ENCODE peak calls at places on chromosomes 3 and 15, in four cellular contexts. One of them, this sample, is unnamed.

GRCh38 chr3:111859061-111859973 is at the start of gene PHLDB2:
- DNase-seq in ovary: peak; percentile 75
- DNase-seq in small intestine: peak; percentile 57
- DNase-seq in spleen: peak; percentile 91
- DNase-seq in this sample: peak; percentile 93

GRCh38 chr3:38109580-38110313 is 27.2 kb downstream of the ACAA1 start:
- DNase-seq in ovary: no peak
- DNase-seq in small intestine: no peak
- DNase-seq in spleen: peak; percentile 68
- DNase-seq in this sample: no peak

GRCh38 chr3:133489466-133490085 is 83.9 kb upstream of the CDV3 start:
- DNase-seq in ovary: no peak
- DNase-seq in small intestine: no peak
- DNase-seq in spleen: no peak
- DNase-seq in this sample: peak; percentile 64

GRCh38 chr3:89690649-89691048 is 583.2 kb downstream of the EPHA3 start:
- DNase-seq in ovary: no peak
- DNase-seq in small intestine: no peak
- DNase-seq in spleen: no peak
- DNase-seq in this sample: peak; percentile 1

GRCh38 chr3:128296469-128297251 is 143.4 kb downstream of the EEFSEC start:
- DNase-seq in ovary: no peak
- DNase-seq in small intestine: no peak
- DNase-seq in spleen: no peak
- DNase-seq in this sample: no peak

GRCh38 chr3:126926684-126927404 is 56.1 kb upstream of the PLXNA1 start:
- DNase-seq in ovary: peak; percentile 80
- DNase-seq in small intestine: no peak
- DNase-seq in spleen: peak; percentile 71
- DNase-seq in this sample: no peak

GRCh38 chr15:60208708-60209107 is 189.1 kb downstream of the ANXA2 start:
- DNase-seq in ovary: no peak
- DNase-seq in small intestine: no peak
- DNase-seq in spleen: no peak
- DNase-seq in this sample: no peak

GRCh38 chr15:75104804-75105557 is 81.6 kb downstream of the PPCDC start:
- DNase-seq in ovary: no peak
- DNase-seq in small intestine: peak; percentile 31
- DNase-seq in spleen: no peak
- DNase-seq in this sample: no peak

GRCh38 chr3:129735638-129736037 is 129.2 kb upstream of the PLXND1 start:
- DNase-seq in ovary: no peak
- DNase-seq in small intestine: no peak
- DNase-seq in spleen: no peak
- DNase-seq in this sample: no peak

GRCh38 chr3:187197255-187197654 is at the start of gene RTP1:
- DNase-seq in ovary: no peak
- DNase-seq in small intestine: no peak
- DNase-seq in spleen: no peak
- DNase-seq in this sample: peak; percentile 71

GRCh38 chr3:82815417-82816058 is 1054.1 kb upstream of the GBE1 start:
- DNase-seq in ovary: no peak
- DNase-seq in small intestine: no peak
- DNase-seq in spleen: peak; percentile 66
- DNase-seq in this sample: no peak

GRCh38 chr3:89571707-89572106 is 464.3 kb downstream of the EPHA3 start:
- DNase-seq in ovary: no peak
- DNase-seq in small intestine: no peak
- DNase-seq in spleen: no peak
- DNase-seq in this sample: no peak

GRCh38 chr3:99895106-99895705 is 77.5 kb downstream of the CMSS1 start:
- DNase-seq in ovary: no peak
- DNase-seq in small intestine: no peak
- DNase-seq in spleen: no peak
- DNase-seq in this sample: no peak

GRCh38 chr15:52103217-52104207 is 9.1 kb downstream of the BCL2L10 start:
- DNase-seq in ovary: peak; percentile 77
- DNase-seq in small intestine: no peak
- DNase-seq in spleen: no peak
- DNase-seq in this sample: no peak

GRCh38 chr3:165256554-165256953 is 60.4 kb upstream of the SLITRK3 start:
- DNase-seq in ovary: no peak
- DNase-seq in small intestine: no peak
- DNase-seq in spleen: no peak
- DNase-seq in this sample: no peak

GRCh38 chr3:12854550-12854949 is 13.2 kb upstream of the RPL32 start:
- DNase-seq in ovary: no peak
- DNase-seq in small intestine: no peak
- DNase-seq in spleen: no peak
- DNase-seq in this sample: no peak

GRCh38 chr15:97745481-97746071 is 214.9 kb upstream of the ARRDC4 start:
- DNase-seq in ovary: no peak
- DNase-seq in small intestine: peak; percentile 52
- DNase-seq in spleen: no peak
- DNase-seq in this sample: peak; percentile 81

GRCh38 chr3:127604035-127604434 is 5.8 kb downstream of the MCM2 start:
- DNase-seq in ovary: no peak
- DNase-seq in small intestine: no peak
- DNase-seq in spleen: no peak
- DNase-seq in this sample: no peak

GRCh38 chr3:99666201-99666600 is 27.8 kb downstream of the COL8A1 start:
- DNase-seq in ovary: no peak
- DNase-seq in small intestine: no peak
- DNase-seq in spleen: no peak
- DNase-seq in this sample: no peak

GRCh38 chr15:72199721-72200212 is 2.2 kb upstream of the GRAMD2A start:
- DNase-seq in ovary: peak; percentile 74
- DNase-seq in small intestine: peak; percentile 97
- DNase-seq in spleen: peak; percentile 88
- DNase-seq in this sample: peak; percentile 83

GRCh38 chr3:197749315-197749600 is 425 bp upstream of the FYTTD1 start:
- DNase-seq in ovary: no peak
- DNase-seq in small intestine: peak; percentile 43
- DNase-seq in spleen: no peak
- DNase-seq in this sample: peak; percentile 76

GRCh38 chr15:77716632-77717343 is 84.1 kb upstream of the LINGO1 start:
- DNase-seq in ovary: no peak
- DNase-seq in small intestine: no peak
- DNase-seq in spleen: no peak
- DNase-seq in this sample: peak; percentile 25

GRCh38 chr3:158489181-158489580 is 81.8 kb upstream of the MLF1 start:
- DNase-seq in ovary: no peak
- DNase-seq in small intestine: no peak
- DNase-seq in spleen: no peak
- DNase-seq in this sample: no peak

GRCh38 chr3:183259621-183260020 is 6.6 kb downstream of the B3GNT5 start:
- DNase-seq in ovary: no peak
- DNase-seq in small intestine: no peak
- DNase-seq in spleen: no peak
- DNase-seq in this sample: no peak

GRCh38 chr15:33547876-33548275 is 237.1 kb downstream of the RYR3 start:
- DNase-seq in ovary: peak; percentile 32
- DNase-seq in small intestine: no peak
- DNase-seq in spleen: no peak
- DNase-seq in this sample: peak; percentile 86

GRCh38 chr3:27357665-27358258 is 11.4 kb downstream of the NEK10 start:
- DNase-seq in ovary: peak; percentile 34
- DNase-seq in small intestine: peak; percentile 75
- DNase-seq in spleen: no peak
- DNase-seq in this sample: peak; percentile 82

GRCh38 chr15:40847225-40847961 is 3.5 kb downstream of the SPINT1 start:
- DNase-seq in ovary: no peak
- DNase-seq in small intestine: peak; percentile 100
- DNase-seq in spleen: peak; percentile 83
- DNase-seq in this sample: peak; percentile 81

GRCh38 chr3:43190682-43191081 is 84.8 kb upstream of the POMGNT2 start:
- DNase-seq in ovary: no peak
- DNase-seq in small intestine: peak; percentile 39
- DNase-seq in spleen: no peak
- DNase-seq in this sample: no peak

GRCh38 chr3:160629491-160629890 is 47.5 kb upstream of the ARL14 start:
- DNase-seq in ovary: no peak
- DNase-seq in small intestine: no peak
- DNase-seq in spleen: no peak
- DNase-seq in this sample: no peak

GRCh38 chr3:108623504-108623903 is 34.0 kb downstream of the DZIP3 start:
- DNase-seq in ovary: no peak
- DNase-seq in small intestine: no peak
- DNase-seq in spleen: peak; percentile 65
- DNase-seq in this sample: no peak

GRCh38 chr3:8516047-8516671 is 14.5 kb downstream of the LMCD1 start:
- DNase-seq in ovary: peak; percentile 45
- DNase-seq in small intestine: no peak
- DNase-seq in spleen: no peak
- DNase-seq in this sample: no peak

DNA sequence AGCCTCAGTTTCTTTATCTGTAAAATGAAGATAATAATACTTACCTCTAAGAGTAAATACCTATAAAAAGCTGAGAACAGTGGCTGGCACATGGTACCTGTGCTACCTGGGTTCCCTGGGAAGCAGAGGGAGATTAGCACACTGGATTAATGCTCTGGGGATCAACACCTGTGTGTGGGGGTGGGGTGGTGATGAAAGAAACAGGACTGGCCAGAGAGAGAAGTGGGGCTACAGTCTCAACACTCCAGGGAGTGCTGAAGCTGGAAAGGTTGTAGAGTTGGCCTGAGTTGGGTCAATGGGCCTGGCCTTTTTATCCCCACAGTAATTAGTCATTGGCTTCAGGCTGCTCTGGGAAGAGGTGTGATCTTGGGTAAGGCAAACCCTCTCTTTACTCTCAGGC is 102.5 kb downstream of the SV2B start:
- DNase-seq in ovary: no peak
- DNase-seq in small intestine: no peak
- DNase-seq in spleen: no peak
- DNase-seq in this sample: no peak
- H3K27me3 ChIP-seq in ovary: no peaks in the 10 kb centered on the region
- H3K27me3 ChIP-seq in small intestine: no peaks in the 10 kb centered on the region
- H3K27me3 ChIP-seq in spleen: peaks cover 10% of the 10 kb centered on the region
- H3K27me3 ChIP-seq in this sample: no peaks in the 10 kb centered on the region

GRCh38 chr3:16480861-16481569 is 32.5 kb downstream of the RFTN1 start:
- DNase-seq in ovary: no peak
- DNase-seq in small intestine: peak; percentile 10
- DNase-seq in spleen: no peak
- DNase-seq in this sample: peak; percentile 67

GRCh38 chr3:16477501-16477900 is 36.0 kb downstream of the RFTN1 start:
- DNase-seq in ovary: no peak
- DNase-seq in small intestine: no peak
- DNase-seq in spleen: no peak
- DNase-seq in this sample: no peak

GRCh38 chr3:16476636-16477035 is 36.9 kb downstream of the RFTN1 start:
- DNase-seq in ovary: no peak
- DNase-seq in small intestine: peak; percentile 4
- DNase-seq in spleen: no peak
- DNase-seq in this sample: no peak

GRCh38 chr3:16477054-16477453 is 36.4 kb downstream of the RFTN1 start:
- DNase-seq in ovary: no peak
- DNase-seq in small intestine: no peak
- DNase-seq in spleen: no peak
- DNase-seq in this sample: no peak

DNA sequence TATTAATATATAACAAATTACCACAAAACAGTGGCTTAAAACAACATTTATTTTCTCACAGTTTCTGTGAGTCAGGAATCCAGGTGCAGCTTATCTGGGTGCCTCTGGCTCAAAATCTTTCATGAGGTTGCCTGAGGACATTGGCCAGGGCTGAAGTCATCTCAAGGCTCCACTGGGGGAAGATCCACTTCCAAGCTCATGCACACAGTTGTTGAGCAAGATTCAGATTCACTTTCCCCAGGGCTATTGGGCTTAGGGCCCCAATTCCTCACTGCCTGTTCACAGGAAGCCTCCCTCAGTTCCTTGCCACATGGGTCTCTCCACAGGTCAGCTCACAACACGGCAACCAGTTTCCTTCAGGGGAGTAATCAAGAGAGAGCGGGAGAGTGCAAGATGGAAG is 35.0 kb downstream of the RFTN1 start:
- DNase-seq in ovary: no peak
- DNase-seq in small intestine: no peak
- DNase-seq in spleen: no peak
- DNase-seq in this sample: no peak
- H3K4me1 ChIP-seq in ovary: peaks cover 11% of the 10 kb centered on the region
- H3K4me1 ChIP-seq in small intestine: peaks cover 5% of the 10 kb centered on the region
- H3K4me1 ChIP-seq in spleen: peaks cover 22% of the 10 kb centered on the region
- H3K4me1 ChIP-seq in this sample: peaks cover 40% of the 10 kb centered on the region

DNA sequence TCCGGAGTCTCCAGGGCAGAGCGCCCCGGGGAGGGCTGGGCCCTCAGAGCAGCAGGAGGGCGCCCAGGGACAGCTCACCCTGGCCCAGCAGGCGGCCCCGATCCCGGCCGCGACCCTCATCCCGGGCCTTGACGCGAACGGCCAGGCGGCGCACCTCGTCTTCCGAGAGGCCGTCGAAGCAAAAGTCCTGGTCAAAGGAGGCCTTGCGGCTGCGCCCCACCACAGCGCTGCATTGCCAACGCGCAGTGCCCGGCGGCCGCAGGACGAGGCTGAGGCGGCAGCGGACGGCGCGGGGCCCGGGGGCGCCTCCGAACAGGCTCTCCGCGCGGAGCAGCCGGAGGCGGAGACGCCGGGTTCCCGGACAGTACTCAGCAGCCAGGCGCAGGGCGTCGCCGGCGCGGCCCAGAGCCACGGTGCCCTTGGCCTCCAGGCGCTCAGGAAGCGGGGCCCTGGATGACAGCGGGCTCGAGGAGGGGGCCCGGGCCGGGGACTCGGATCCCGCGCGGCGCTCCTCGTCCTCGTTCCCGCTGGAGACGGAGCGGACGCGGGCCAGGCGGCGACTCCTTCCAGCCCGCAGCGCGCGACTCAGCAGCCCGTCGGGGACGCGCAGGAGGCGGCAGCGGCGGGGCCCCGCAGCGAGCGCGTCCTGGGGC is 1.1 kb downstream of the C2CD4B start:
- DNase-seq in ovary: no peak
- DNase-seq in small intestine: peak; percentile 33
- DNase-seq in spleen: peak; percentile 73
- DNase-seq in this sample: peak; percentile 68
- H3K27me3 ChIP-seq in ovary: no peaks in the 10 kb centered on the region
- H3K27me3 ChIP-seq in small intestine: no peaks in the 10 kb centered on the region
- H3K27me3 ChIP-seq in spleen: peaks cover 47% of the 10 kb centered on the region
- H3K27me3 ChIP-seq in this sample: peaks cover 57% of the 10 kb centered on the region

DNA sequence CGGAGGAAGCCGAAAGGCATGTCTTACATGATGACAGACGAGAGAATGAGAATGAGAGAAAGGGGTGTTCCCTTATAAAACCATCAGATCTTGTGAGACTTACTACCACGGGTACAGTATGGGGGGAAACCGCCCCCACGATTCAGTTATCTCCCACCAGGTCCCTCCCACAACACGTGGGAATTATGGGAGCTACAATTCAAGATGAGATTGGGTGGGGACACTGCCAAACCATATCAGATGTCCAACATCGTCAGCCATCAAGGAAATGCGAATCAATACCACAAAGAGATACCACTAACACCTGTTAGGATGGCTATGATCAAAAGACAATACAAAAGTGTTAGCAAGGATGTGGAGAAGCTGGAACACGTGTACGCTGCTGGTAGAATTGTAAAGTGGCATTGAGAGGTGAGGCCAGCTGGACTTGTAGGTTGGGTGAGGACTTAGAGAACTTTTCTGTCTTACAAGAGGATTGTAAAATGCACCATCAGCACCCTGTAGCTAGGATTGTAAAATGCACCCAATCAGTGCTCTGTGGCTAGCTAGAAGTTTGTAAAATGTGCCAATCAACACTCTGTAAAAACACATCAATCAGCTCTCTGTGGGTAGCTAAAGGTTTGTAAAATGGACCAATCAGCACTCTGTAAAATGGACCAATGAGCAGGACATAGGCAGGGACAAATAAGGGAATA is 37.5 kb downstream of the VGLL4 start:
- DNase-seq in ovary: no peak
- DNase-seq in small intestine: no peak
- DNase-seq in spleen: no peak
- DNase-seq in this sample: no peak
- H3K4me1 ChIP-seq in ovary: peaks cover 40% of the 10 kb centered on the region
- H3K4me1 ChIP-seq in small intestine: peaks cover 7% of the 10 kb centered on the region
- H3K4me1 ChIP-seq in spleen: peaks cover 12% of the 10 kb centered on the region
- H3K4me1 ChIP-seq in this sample: peaks cover 56% of the 10 kb centered on the region